ENCODE peak calls at places on chromosomes 7 and 10, in nine cellular contexts. K is effector memory CD4-positive, alpha-beta T cell; I is ascending aorta; W is prostate gland; V is heart right ventricle; B is spleen; L is HCT116; F is small intestine; X is substantia nigra. T is an unnamed sample.

GRCh38 chr7:2800923-2801682 is 43.0 kb downstream of the GNA12 start:
- DNase-seq in K (no peak), I (no peak), W (no peak), V (peak; percentile 55), B (peak; percentile 49), L (no peak), F (peak; percentile 16), X (peak; percentile 40), T (peak; percentile 37)

GRCh38 chr10:117339569-117339968 is 35.7 kb downstream of the PDZD8 start:
- DNase-seq in K (no peak), I (no peak), W (no peak), V (no peak), B (no peak), L (no peak), F (no peak), X (no peak), T (no peak)

GRCh38 chr10:30058570-30059132 is 735 bp downstream of the JCAD start:
- DNase-seq in K (no peak), I (no peak), W (no peak), V (peak; percentile 23), B (peak; percentile 77), L (no peak), F (no peak), X (no peak), T (peak; percentile 61)

GRCh38 chr10:124827474-124827873 is 25.9 kb downstream of the ABRAXAS2 start:
- DNase-seq in K (no peak), I (no peak), W (no peak), V (no peak), B (no peak), L (no peak), F (peak; percentile 39), X (no peak), T (peak; percentile 25)

GRCh38 chr10:88792656-88793055 is 9.9 kb upstream of the LIPM start:
- DNase-seq in K (no peak), I (peak; percentile 13), W (no peak), V (peak; percentile 26), B (peak; percentile 81), L (no peak), F (no peak), X (no peak), T (no peak)

GRCh38 chr10:73110345-73110849 is at the start of gene NUDT13:
- DNase-seq in K (peak; percentile 39), I (no peak), W (peak; percentile 78), V (peak; percentile 36), B (no peak), L (peak; percentile 42), F (peak; percentile 82), X (peak; percentile 71), T (peak; percentile 92)

GRCh38 chr7:49775065-49775948 is 1.9 kb downstream of the VWC2 start:
- DNase-seq in K (no peak), I (no peak), W (no peak), V (peak; percentile 35), B (peak; percentile 75), L (no peak), F (no peak), X (no peak), T (no peak)

GRCh38 chr10:117543245-117543998 is 876 bp downstream of the EMX2 start:
- DNase-seq in K (no peak), I (no peak), W (no peak), V (no peak), B (peak; percentile 73), L (no peak), F (no peak), X (no peak), T (peak; percentile 57)

GRCh38 chr10:96651998-96652431 is 65.2 kb upstream of the TM9SF3 start:
- DNase-seq in K (no peak), I (peak; percentile 18), W (no peak), V (no peak), B (peak; percentile 89), L (no peak), F (no peak), X (no peak), T (no peak)

GRCh38 chr10:71581376-71581775 is 138.2 kb downstream of the C10orf105 start:
- DNase-seq in K (no peak), I (no peak), W (no peak), V (no peak), B (no peak), L (no peak), F (no peak), X (peak; percentile 61), T (no peak)

GRCh38 chr7:85094046-85094720 is 92.7 kb downstream of the SEMA3D start:
- DNase-seq in K (no peak), I (peak; percentile 10), W (no peak), V (no peak), B (no peak), L (no peak), F (no peak), X (no peak), T (no peak)

GRCh38 chr7:116843373-116843772 is 19.0 kb upstream of the CAPZA2 start:
- DNase-seq in K (no peak), I (no peak), W (no peak), V (no peak), B (no peak), L (no peak), F (no peak), X (no peak), T (no peak)

GRCh38 chr10:182441-183201 is 47.4 kb downstream of the ZMYND11 start:
- DNase-seq in K (no peak), I (no peak), W (no peak), V (no peak), B (no peak), L (no peak), F (no peak), X (no peak), T (no peak)

GRCh38 chr10:34907743-34908425 is 92.8 kb upstream of the PARD3 start:
- DNase-seq in K (no peak), I (no peak), W (no peak), V (no peak), B (no peak), L (no peak), F (no peak), X (no peak), T (peak; percentile 25)

GRCh38 chr7:4145576-4145975 is 536.5 kb upstream of the FOXK1 start:
- DNase-seq in K (no peak), I (no peak), W (no peak), V (no peak), B (no peak), L (no peak), F (no peak), X (no peak), T (no peak)

DNA sequence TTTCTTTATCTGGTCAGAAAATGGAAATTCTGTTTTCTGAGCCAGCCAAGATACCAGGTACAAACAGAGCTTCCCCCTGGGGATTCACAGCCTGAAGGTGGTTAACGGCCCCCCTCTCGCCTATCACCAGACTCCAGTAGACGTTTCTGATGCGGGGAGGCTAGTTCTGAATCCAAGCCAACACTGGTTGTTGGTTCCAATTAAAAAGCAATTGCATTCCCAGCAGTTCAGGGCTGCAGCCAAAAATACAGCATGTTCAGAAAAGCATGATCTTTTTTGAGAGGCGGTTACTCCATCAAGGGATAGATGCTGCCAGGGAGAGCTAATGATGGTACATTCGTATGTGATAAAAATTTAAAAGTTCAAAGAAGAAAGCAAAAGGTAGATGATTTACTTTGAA is 480.9 kb downstream of the GALNT17 start:
- DNase-seq in K (no peak), I (no peak), W (no peak), V (no peak), B (no peak), L (no peak), F (no peak), X (no peak), T (no peak)
- H3K27ac ChIP-seq in K (no peak overlapping the region), I (no peak overlapping the region), W (no peak overlapping the region), V (peak overlapping the region; percentile 84), B (peak overlapping the region; percentile 31), L (no peak overlapping the region), F (no peak overlapping the region), X (no peak overlapping the region), T (no peak overlapping the region)

DNA sequence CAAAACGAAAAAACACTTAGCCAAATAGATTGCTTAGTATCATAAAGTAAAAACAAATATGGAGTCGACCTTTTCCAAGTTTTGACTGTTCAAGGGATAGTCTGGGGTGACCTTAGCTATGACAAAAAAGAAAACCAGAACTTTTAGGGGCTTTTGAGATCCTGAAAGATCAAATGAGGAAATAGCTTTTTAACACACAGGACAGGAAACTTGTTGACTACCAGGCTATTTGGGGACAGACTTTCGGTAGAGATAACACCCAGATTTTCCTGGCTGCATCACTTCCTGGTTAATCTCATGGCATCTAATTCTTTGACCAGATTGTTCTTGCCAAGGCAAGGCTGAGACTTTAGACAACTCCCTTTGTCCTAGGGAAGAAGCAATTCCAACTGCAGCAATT is 34.5 kb upstream of the EGR2 start:
- DNase-seq in K (no peak), I (no peak), W (no peak), V (no peak), B (no peak), L (no peak), F (no peak), X (no peak), T (no peak)
- H3K27ac ChIP-seq in K (no peak overlapping the region), I (no peak overlapping the region), W (no peak overlapping the region), V (no peak overlapping the region), B (no peak overlapping the region), L (no peak overlapping the region), F (no peak overlapping the region), X (no peak overlapping the region), T (no peak overlapping the region)

DNA sequence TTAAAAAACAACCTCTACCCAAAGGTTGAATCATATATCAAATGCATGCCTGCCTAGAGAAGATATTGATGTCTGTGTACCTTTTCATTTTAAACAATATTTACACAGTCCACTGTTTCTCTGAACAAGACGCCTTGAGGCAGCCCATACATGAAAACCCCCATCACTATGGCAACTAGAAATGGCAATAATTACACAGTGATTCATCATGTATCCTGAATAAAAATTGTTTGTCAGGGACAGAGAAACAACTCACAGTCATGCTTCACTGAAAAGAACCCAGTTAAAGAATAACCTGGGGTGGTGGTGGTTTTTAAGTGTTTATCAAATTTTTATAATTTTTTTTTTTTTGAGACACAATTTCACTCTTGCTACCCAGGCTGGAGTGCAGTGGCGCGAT is 19.7 kb downstream of the DNAJC12 start:
- DNase-seq in K (no peak), I (no peak), W (no peak), V (no peak), B (no peak), L (no peak), F (no peak), X (no peak), T (peak; percentile 82)
- H3K27ac ChIP-seq in K (no peak overlapping the region), I (no peak overlapping the region), W (no peak overlapping the region), V (no peak overlapping the region), B (no peak overlapping the region), L (no peak overlapping the region), F (no peak overlapping the region), X (no peak overlapping the region), T (peak overlapping the region; percentile 90)

GRCh38 chr10:110425684-110426293 is 71.9 kb upstream of the DUSP5 start:
- DNase-seq in K (no peak), I (no peak), W (no peak), V (no peak), B (no peak), L (no peak), F (peak; percentile 25), X (no peak), T (no peak)

GRCh38 chr10:110421512-110422138 is 76.1 kb upstream of the DUSP5 start:
- DNase-seq in K (no peak), I (no peak), W (no peak), V (no peak), B (no peak), L (no peak), F (no peak), X (no peak), T (no peak)

GRCh38 chr10:110423650-110424049 is 74.1 kb upstream of the DUSP5 start:
- DNase-seq in K (no peak), I (no peak), W (no peak), V (no peak), B (no peak), L (no peak), F (no peak), X (no peak), T (no peak)

GRCh38 chr10:110420401-110421193 is 77.1 kb upstream of the DUSP5 start:
- DNase-seq in K (no peak), I (no peak), W (no peak), V (no peak), B (no peak), L (no peak), F (no peak), X (no peak), T (no peak)

GRCh38 chr10:110422548-110422947 is 75.2 kb upstream of the DUSP5 start:
- DNase-seq in K (no peak), I (no peak), W (no peak), V (no peak), B (no peak), L (no peak), F (no peak), X (no peak), T (no peak)
- H3K27ac ChIP-seq in K (no peak overlapping the region), I (no peak overlapping the region), W (no peak overlapping the region), V (no peak overlapping the region), B (no peak overlapping the region), L (no peak overlapping the region), F (no peak overlapping the region), X (no peak overlapping the region), T (no peak overlapping the region)